ENCODE peak calls at places on chromosomes 2 and 18, in nine cellular contexts. V is uterus, R is fibroblast of mammary gland, G is breast epithelium, Q is cardiac muscle cell, Y is GM23338, S is mammary epithelial cell, K is AG09309, O is AG04449. U is an unnamed sample.

GRCh38 chr2:13230221-13230620 is 513.5 kb downstream of the TRIB2 start:
- DNase-seq in V (no peak), R (no peak), G (no peak), Q (no peak), Y (no peak), S (peak; percentile 32), K (no peak), O (no peak), U (no peak)

GRCh38 chr2:71989671-71990070 is 158.0 kb downstream of the CYP26B1 start:
- DNase-seq in V (no peak), R (no peak), G (no peak), Q (no peak), Y (no peak), S (no peak), K (no peak), O (no peak), U (no peak)

GRCh38 chr18:55861266-55861665 is 273.3 kb upstream of the TCF4 start:
- DNase-seq in V (no peak), R (peak; percentile 66), G (no peak), Q (peak; percentile 70), Y (peak; percentile 52), S (peak; percentile 49), K (no peak), O (no peak), U (no peak)

GRCh38 chr18:6851480-6851879 is 122.0 kb downstream of the ARHGAP28 start:
- DNase-seq in V (no peak), R (no peak), G (no peak), Q (no peak), Y (no peak), S (no peak), K (no peak), O (no peak), U (no peak)

GRCh38 chr2:140696449-140696848 is 1434.4 kb downstream of the LRP1B start:
- DNase-seq in V (no peak), R (no peak), G (no peak), Q (no peak), Y (peak; percentile 28), S (peak; percentile 1), K (no peak), O (no peak), U (no peak)

GRCh38 chr18:23784811-23785245 is 95.6 kb downstream of the LAMA3 start:
- DNase-seq in V (no peak), R (peak; percentile 90), G (no peak), Q (peak; percentile 66), Y (no peak), S (peak; percentile 90), K (peak; percentile 59), O (peak; percentile 73), U (no peak)

GRCh38 chr2:44778671-44779476 is 162.6 kb upstream of the SIX3 start:
- DNase-seq in V (no peak), R (no peak), G (no peak), Q (no peak), Y (peak; percentile 88), S (no peak), K (no peak), O (no peak), U (no peak)

GRCh38 chr2:61694312-61695274 is 156.4 kb upstream of the XPO1 start:
- DNase-seq in V (peak; percentile 95), R (peak; percentile 86), G (peak; percentile 94), Q (peak; percentile 95), Y (peak; percentile 98), S (peak; percentile 78), K (no peak), O (no peak), U (peak; percentile 92)

GRCh38 chr2:144678741-144679140 is 158.8 kb upstream of the ZEB2 start:
- DNase-seq in V (no peak), R (peak; percentile 19), G (no peak), Q (no peak), Y (no peak), S (no peak), K (no peak), O (no peak), U (no peak)

GRCh38 chr18:79690071-79690470 is 10.5 kb downstream of the CTDP1 start:
- DNase-seq in V (no peak), R (no peak), G (no peak), Q (no peak), Y (no peak), S (no peak), K (no peak), O (no peak), U (no peak)

GRCh38 chr2:42045956-42046748 is 1.7 kb upstream of the PKDCC start:
- DNase-seq in V (no peak), R (no peak), G (no peak), Q (peak; percentile 33), Y (no peak), S (no peak), K (no peak), O (no peak), U (no peak)

GRCh38 chr2:231452799-231453508 is 11.3 kb downstream of the NCL start:
- DNase-seq in V (no peak), R (no peak), G (no peak), Q (no peak), Y (peak; percentile 70), S (no peak), K (no peak), O (no peak), U (no peak)

GRCh38 chr2:39128919-39129391 is 8.1 kb upstream of the SOS1 start:
- DNase-seq in V (no peak), R (peak; percentile 64), G (no peak), Q (peak; percentile 33), Y (no peak), S (peak; percentile 70), K (no peak), O (no peak), U (no peak)

GRCh38 chr2:235607541-235608199 is 113.8 kb downstream of the AGAP1 start:
- DNase-seq in V (no peak), R (peak; percentile 36), G (no peak), Q (peak; percentile 41), Y (no peak), S (no peak), K (no peak), O (no peak), U (no peak)

GRCh38 chr2:110679865-110680264 is 2.0 kb upstream of the BUB1 start:
- DNase-seq in V (no peak), R (no peak), G (no peak), Q (no peak), Y (no peak), S (no peak), K (no peak), O (no peak), U (no peak)

GRCh38 chr2:182144780-182145170 is 159.1 kb downstream of the PPP1R1C start:
- DNase-seq in V (no peak), R (no peak), G (no peak), Q (peak; percentile 23), Y (no peak), S (peak; percentile 5), K (no peak), O (no peak), U (no peak)

GRCh38 chr2:202265467-202266277 is at the start of gene NOP58:
- DNase-seq in V (peak; percentile 90), R (peak; percentile 96), G (peak; percentile 89), Q (peak; percentile 96), Y (peak; percentile 98), S (peak; percentile 94), K (peak; percentile 74), O (peak; percentile 67), U (peak; percentile 90)

DNA sequence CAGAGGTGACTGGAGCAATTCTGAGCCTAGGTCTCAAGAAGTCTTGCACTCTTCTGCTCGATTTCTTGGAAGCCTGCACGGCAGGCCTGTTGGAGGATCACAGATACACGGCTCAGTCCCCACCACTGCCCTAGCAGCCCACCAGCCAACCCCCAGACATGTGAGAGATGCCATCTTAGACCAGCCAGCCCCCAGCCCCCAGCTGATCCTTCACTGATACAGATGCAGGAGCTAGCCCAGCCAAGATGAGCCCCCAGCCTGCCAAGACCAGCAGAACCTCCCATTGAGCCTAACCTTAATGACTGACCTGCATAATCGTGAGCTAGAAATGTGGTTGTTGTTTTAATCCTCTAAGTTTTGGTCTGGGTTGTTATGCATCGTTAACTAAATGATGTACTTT is 47.5 kb downstream of the INHBB start:
- DNase-seq in V (no peak), R (no peak), G (peak; percentile 37), Q (no peak), Y (no peak), S (no peak), K (no peak), O (no peak), U (no peak)
- TF ChIP-seq CTCF in V (no peak), R (no peak), G (no peak), Q (no peak), Y (no peak), S (no peak), K (no peak), O (no peak), U (no peak)

GRCh38 chr2:75098856-75099255 is 100.5 kb downstream of the TACR1 start:
- DNase-seq in V (no peak), R (peak; percentile 54), G (no peak), Q (peak; percentile 65), Y (peak; percentile 69), S (peak; percentile 4), K (peak; percentile 16), O (no peak), U (no peak)
- TF ChIP-seq CTCF in V (no peak), R (peak; percentile 63), G (no peak), Q (peak; percentile 64), Y (peak; percentile 68), S (peak; percentile 49), K (peak; percentile 62), O (peak; percentile 54), U (peak; percentile 64)

GRCh38 chr2:226376516-226377180 is 423.0 kb downstream of the IRS1 start:
- DNase-seq in V (no peak), R (no peak), G (no peak), Q (peak; percentile 29), Y (peak; percentile 12), S (no peak), K (no peak), O (no peak), U (no peak)
- TF ChIP-seq CTCF in V (no peak), R (no peak), G (no peak), Q (no peak), Y (no peak), S (no peak), K (no peak), O (no peak), U (no peak)

DNA sequence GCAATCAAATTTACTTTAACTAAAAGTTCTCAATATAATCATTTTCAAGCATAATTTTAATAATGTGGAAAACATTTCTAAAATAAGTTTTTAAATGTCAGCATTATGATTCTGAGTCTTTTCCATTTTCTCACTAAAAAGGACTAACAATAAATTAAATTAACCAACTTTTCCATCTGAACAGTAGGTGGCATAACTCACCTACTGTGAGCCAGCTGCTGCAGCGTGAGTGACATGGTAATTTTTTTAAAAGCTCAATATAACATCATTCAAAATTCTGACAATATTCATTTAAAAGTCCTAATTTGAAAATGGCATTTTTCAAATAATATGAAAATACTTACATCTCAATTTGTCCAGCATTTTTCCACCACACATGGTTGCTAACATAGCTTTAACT is 66.5 kb downstream of the DTNB start:
- DNase-seq in V (no peak), R (peak; percentile 54), G (no peak), Q (peak; percentile 47), Y (peak; percentile 25), S (peak; percentile 28), K (no peak), O (no peak), U (no peak)
- TF ChIP-seq CTCF in V (peak; percentile 39), R (peak; percentile 67), G (no peak), Q (peak; percentile 49), Y (peak; percentile 78), S (peak; percentile 51), K (peak; percentile 58), O (peak; percentile 20), U (peak; percentile 74)

GRCh38 chr2:206127656-206128055 is 31.6 kb downstream of the NDUFS1 start:
- DNase-seq in V (no peak), R (no peak), G (no peak), Q (no peak), Y (peak; percentile 7), S (peak; percentile 5), K (no peak), O (no peak), U (no peak)
- TF ChIP-seq CTCF in V (no peak), R (no peak), G (no peak), Q (no peak), Y (peak; percentile 34), S (no peak), K (no peak), O (no peak), U (no peak)